ENCODE peak calls at places on chromosomes 3 and 15, in six cellular contexts. P is K562, Q is tibial artery, H is neural progenitor cell, M is WERI-Rb-1, Z is uterus. I is an unnamed sample.

GRCh38 chr3:79297242-79297641 is 470.6 kb downstream of the ROBO1 start:
- DNase-seq in P (no peak), Q (no peak), H (no peak), M (no peak), Z (no peak), I (no peak)

GRCh38 chr15:70055601-70056051 is 42.1 kb downstream of the TLE3 start:
- DNase-seq in P (peak; percentile 7), Q (peak; percentile 60), H (no peak), M (peak; percentile 36), Z (peak; percentile 9), I (no peak)

GRCh38 chr15:25169318-25169717 is 214.5 kb downstream of the SNRPN start:
- DNase-seq in P (no peak), Q (no peak), H (no peak), M (peak; percentile 4), Z (no peak), I (no peak)

GRCh38 chr3:130687327-130687726 is 59.3 kb downstream of the PIK3R4 start:
- DNase-seq in P (no peak), Q (no peak), H (no peak), M (no peak), Z (no peak), I (no peak)

GRCh38 chr3:115381573-115381912 is 234.5 kb upstream of the ZBTB20 start:
- DNase-seq in P (no peak), Q (no peak), H (no peak), M (no peak), Z (peak; percentile 23), I (no peak)

GRCh38 chr15:75455424-75455981 is 4.0 kb upstream of the SIN3A start:
- DNase-seq in P (peak; percentile 92), Q (peak; percentile 94), H (peak; percentile 93), M (peak; percentile 81), Z (peak; percentile 86), I (peak; percentile 90)

GRCh38 chr3:46995901-46996562 is 16.6 kb downstream of the NBEAL2 start:
- DNase-seq in P (no peak), Q (no peak), H (no peak), M (no peak), Z (no peak), I (no peak)

GRCh38 chr3:23911397-23911796 is 5.4 kb downstream of the NKIRAS1 start:
- DNase-seq in P (no peak), Q (no peak), H (no peak), M (no peak), Z (no peak), I (no peak)

GRCh38 chr15:31280037-31280830 is 46.4 kb upstream of the KLF13 start:
- DNase-seq in P (no peak), Q (peak; percentile 58), H (no peak), M (peak; percentile 50), Z (no peak), I (peak; percentile 79)

DNA sequence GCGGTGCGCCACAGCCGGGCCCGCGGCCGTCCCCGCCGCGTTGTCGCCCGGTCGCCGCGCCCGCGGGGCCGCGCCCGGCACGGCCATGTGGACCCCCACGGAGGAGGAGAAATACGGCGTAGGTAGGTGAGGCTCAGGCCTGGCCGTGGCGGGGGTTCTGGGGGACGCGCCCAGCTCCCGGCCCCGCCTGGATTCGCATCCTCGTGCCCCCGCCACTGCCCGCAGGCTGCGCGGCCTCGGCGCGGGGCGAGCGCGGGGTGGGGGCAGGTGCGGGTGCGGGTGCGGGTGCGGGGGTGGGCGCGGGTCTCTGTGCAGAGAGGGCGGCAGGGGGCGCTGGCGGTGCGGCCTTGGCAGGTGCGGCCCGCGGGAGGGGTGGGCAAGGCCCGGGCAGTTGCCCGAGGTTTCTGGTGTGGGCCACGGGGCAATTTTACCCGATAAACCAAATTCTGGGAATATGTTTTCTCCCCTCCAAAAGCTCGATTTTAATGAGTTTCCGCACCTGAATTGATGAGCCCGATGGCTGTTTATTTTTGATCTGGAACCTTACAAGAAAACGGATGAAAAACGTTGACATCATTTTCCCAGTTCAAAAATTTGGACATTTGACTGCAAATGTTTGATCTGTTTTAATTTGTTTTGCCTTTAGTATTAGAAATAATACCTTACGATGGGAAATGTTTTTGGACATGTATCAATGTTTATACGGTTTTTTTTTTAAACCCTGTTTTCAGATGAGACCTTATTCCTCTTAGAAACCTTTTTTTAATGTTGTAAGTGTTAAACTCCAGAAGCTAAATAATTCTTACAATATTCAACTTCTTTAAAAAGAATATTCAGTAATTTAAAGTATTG is 678 bp downstream of the DOCK3 start:
- DNase-seq in P (peak; percentile 18), Q (no peak), H (peak; percentile 85), M (peak; percentile 79), Z (peak; percentile 24), I (peak; percentile 76)
- TF ChIP-seq CTCF in P (peak; percentile 22), Q (no peak), H (peak; percentile 75), M (peak; percentile 70), Z (no peak), I (peak; percentile 87)

GRCh38 chr3:17088602-17089313 is 204.0 kb downstream of the PLCL2 start:
- DNase-seq in P (no peak), Q (no peak), H (no peak), M (no peak), Z (no peak), I (peak; percentile 3)

GRCh38 chr3:17090271-17090992 is 205.7 kb downstream of the PLCL2 start:
- DNase-seq in P (no peak), Q (no peak), H (no peak), M (no peak), Z (no peak), I (no peak)

GRCh38 chr3:17091895-17092294 is 207.1 kb downstream of the PLCL2 start:
- DNase-seq in P (no peak), Q (no peak), H (no peak), M (no peak), Z (no peak), I (no peak)

GRCh38 chr3:17089314-17089700 is 204.6 kb downstream of the PLCL2 start:
- DNase-seq in P (no peak), Q (no peak), H (no peak), M (no peak), Z (no peak), I (no peak)

DNA sequence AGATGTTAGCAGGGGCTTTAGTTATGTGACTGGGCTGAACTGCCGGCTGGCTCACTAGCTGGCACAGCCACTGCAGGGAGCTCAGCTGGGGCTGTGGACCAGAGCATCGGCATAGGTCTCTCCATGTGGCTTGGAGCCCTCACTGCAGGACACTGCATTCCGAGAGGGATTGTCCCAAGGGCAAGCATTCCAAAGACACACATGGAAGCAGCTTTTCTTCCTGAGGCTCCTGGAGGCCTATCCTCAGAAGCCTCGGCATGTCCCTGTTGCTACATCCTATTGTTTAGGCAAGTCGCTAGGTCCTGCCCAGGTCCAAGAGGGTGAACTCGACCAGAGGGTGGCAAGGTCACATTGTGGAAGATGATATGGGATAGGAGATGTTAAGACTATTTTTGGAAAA is 209.8 kb downstream of the PLCL2 start:
- DNase-seq in P (no peak), Q (no peak), H (peak; percentile 76), M (no peak), Z (no peak), I (no peak)
- H3K27ac ChIP-seq in P (no peak overlapping the region), Q (no peak overlapping the region), H (no peak overlapping the region), M (no peak overlapping the region), Z (no peak overlapping the region), I (no peak overlapping the region)

DNA sequence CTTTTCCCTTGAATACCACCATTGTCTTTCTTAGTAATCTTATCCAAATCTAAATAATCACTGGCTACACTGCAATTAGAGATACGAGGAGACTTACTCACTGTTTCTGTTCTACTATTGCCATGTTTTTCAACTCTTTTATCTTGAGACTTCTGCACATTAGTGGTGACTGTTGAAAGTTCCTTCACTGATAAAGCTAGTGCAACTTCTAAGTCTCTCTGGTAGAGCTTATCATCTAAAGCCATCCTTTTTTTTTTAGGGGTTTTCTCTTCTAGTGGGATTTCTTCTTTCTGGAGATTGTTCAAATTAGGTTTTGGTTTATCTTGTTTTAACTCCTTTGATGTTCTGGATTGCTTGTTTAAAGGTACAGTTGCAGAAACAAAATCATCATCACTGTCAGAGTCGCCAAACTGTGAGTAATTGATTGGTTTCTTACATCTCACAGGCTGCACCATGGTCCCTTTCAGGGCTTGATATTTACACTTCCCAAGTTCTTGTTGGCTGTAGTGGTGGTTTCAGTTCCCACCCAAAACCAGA is 37.7 kb downstream of the NCK1 start:
- DNase-seq in P (peak; percentile 61), Q (no peak), H (no peak), M (no peak), Z (no peak), I (no peak)
- H3K36me3 ChIP-seq in P (no peaks in the 10 kb centered on the region), Q (no peaks in the 10 kb centered on the region), H (peaks cover 8% of the 10 kb centered on the region), M (peaks cover 3% of the 10 kb centered on the region), Z (no peaks in the 10 kb centered on the region), I (no peaks in the 10 kb centered on the region)

DNA sequence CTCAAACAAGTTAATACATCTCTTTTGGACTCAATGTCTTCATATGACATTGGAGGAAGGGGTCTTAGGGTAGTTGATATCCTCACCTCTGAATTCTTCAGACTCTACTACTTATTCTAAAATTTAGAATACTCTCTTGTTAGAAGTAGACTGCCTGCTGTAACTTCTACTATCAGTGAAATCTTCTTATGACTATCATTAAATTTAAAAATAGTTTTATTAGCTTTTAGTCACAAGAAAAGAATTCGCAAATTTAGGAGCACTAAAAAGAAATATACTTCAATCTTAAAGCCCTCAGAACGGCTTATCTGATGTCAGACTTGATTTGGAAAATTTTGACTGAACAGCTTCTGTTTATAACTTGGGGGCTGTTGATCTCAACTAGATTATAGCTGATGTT is 67.1 kb upstream of the TTC14 start:
- DNase-seq in P (no peak), Q (no peak), H (no peak), M (no peak), Z (no peak), I (no peak)
- TF ChIP-seq CTCF in P (no peak), Q (no peak), H (no peak), M (no peak), Z (no peak), I (no peak)

GRCh38 chr15:78070049-78070698 is 7.3 kb downstream of the TBC1D2B start:
- DNase-seq in P (peak; percentile 40), Q (peak; percentile 70), H (no peak), M (no peak), Z (no peak), I (no peak)
- H3K27ac ChIP-seq in P (peak overlapping the region; percentile 42), Q (peak overlapping the region; percentile 87), H (no peak overlapping the region), M (no peak overlapping the region), Z (peak overlapping the region; percentile 82), I (no peak overlapping the region)

I was measured in thyroid gland.